ENCODE peak calls at places on chromosomes 5 and 9, in eight cellular contexts. B, I, L, W, E, K, M and F are unnamed samples.

GRCh38 chr5:1881273-1881586 is 1.5 kb downstream of the IRX4 start:
- DNase-seq in B (no peak), I (no peak), L (no peak), W (no peak), E (no peak), K (no peak), M (no peak), F (no peak)

GRCh38 chr5:116632890-116633289 is 58.3 kb upstream of the SEMA6A start:
- DNase-seq in B (no peak), I (no peak), L (no peak), W (no peak), E (no peak), K (no peak), M (no peak), F (no peak)

GRCh38 chr9:131968632-131969031 is 111.0 kb downstream of the MED27 start:
- DNase-seq in B (no peak), I (no peak), L (no peak), W (no peak), E (no peak), K (no peak), M (no peak), F (no peak)

GRCh38 chr9:28093141-28093540 is 519.9 kb upstream of the C9orf72 start:
- DNase-seq in B (no peak), I (no peak), L (no peak), W (no peak), E (no peak), K (no peak), M (no peak), F (no peak)

GRCh38 chr9:133715866-133716563 is 22.1 kb downstream of the SARDH start:
- DNase-seq in B (no peak), I (peak), L (no peak), W (no peak), E (no peak), K (no peak), M (no peak), F (no peak)

GRCh38 chr5:130937046-130937445 is 228.0 kb downstream of the HINT1 start:
- DNase-seq in B (no peak), I (no peak), L (no peak), W (no peak), E (no peak), K (no peak), M (no peak), F (no peak)

GRCh38 chr9:21933281-21933680 is 60.9 kb downstream of the CDKN2A start:
- DNase-seq in B (no peak), I (no peak), L (no peak), W (no peak), E (no peak), K (no peak), M (no peak), F (no peak)

GRCh38 chr9:114811301-114811700 is 5.5 kb upstream of the TNFSF15 start:
- DNase-seq in B (no peak), I (no peak), L (no peak), W (no peak), E (no peak), K (peak), M (no peak), F (no peak)

GRCh38 chr5:123665822-123666371 is 153.9 kb downstream of the CSNK1G3 start:
- DNase-seq in B (no peak), I (no peak), L (no peak), W (no peak), E (no peak), K (no peak), M (no peak), F (no peak)

DNA sequence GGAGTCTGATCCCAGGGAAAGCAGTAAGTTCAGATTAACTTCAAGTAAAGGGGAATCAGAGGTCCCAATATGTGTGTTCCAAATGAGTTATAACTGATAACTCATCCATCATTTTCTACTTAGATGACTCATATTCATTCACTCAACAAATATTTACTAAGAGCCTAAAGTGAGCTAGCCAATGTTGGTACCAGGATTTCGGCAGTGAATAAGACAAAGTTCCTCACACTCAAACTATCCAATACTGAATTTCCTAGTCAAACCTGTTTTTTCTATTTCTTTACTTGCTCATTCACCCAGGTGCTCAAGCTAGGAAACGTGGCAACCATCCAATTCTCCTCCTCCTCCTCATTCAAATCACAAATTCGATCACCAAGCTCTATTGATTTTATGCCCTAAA is 25.8 kb downstream of the FBXW2 start:
- DNase-seq in B (no peak), I (no peak), L (no peak), W (no peak), E (no peak), K (no peak), M (no peak), F (no peak)
- TF ChIP-seq CTCF in B (no peak), I (no peak), L (no peak), W (no peak), E (no peak), K (no peak), M (no peak), F (no peak)

DNA sequence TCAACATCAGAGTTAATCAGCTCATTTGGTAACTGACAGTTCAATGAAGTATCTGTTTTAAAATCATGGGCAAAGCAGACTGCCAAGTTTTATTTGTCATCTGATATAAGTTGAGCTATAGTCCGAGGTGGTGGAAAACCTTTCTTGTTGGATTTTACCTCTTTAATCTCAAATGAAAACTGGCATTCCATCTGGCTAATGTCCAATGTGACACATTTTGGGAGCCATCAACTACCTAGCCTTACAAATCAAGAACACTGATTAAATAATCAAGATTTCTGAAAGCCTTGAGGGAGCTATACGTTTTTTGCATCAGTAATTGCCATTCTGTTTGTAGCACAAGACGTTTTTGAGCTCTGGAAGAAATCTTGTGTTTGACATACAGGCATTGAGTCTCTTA is 1380.5 kb upstream of the WWC1 start:
- DNase-seq in B (no peak), I (no peak), L (no peak), W (no peak), E (no peak), K (no peak), M (no peak), F (no peak)
- H3K4me3 ChIP-seq in B (no peak), I (no peak), L (no peak), W (no peak), E (no peak), K (no peak), M (no peak), F (no peak)

GRCh38 chr9:911003-911402 is 65.5 kb upstream of the DMRT3 start:
- DNase-seq in B (no peak), I (no peak), L (no peak), W (no peak), E (no peak), K (no peak), M (no peak), F (no peak)
- TF ChIP-seq CTCF in B (no peak), I (no peak), L (no peak), W (no peak), E (no peak), K (no peak), M (no peak), F (no peak)

GRCh38 chr5:135031813-135032612 is 2.0 kb downstream of the PITX1 start:
- DNase-seq in B (no peak), I (no peak), L (no peak), W (peak), E (no peak), K (no peak), M (no peak), F (no peak)
- H3K4me3 ChIP-seq in B (no peak), I (peak), L (no peak), W (no peak), E (peak), K (no peak), M (no peak), F (no peak)